ENCODE peak calls at places on chromosomes 7 and 10, in five cellular contexts. F, C, I, Z and K are unnamed samples.

GRCh38 chr10:68330852-68331454 is 911 bp upstream of the HNRNPH3 start:
- DNase-seq in F (no peak), C (no peak), I (no peak), Z (no peak), K (no peak)

GRCh38 chr7:128886391-128887168 is 23.9 kb downstream of the ATP6V1F start:
- DNase-seq in F (no peak), C (peak; percentile 52), I (no peak), Z (no peak), K (no peak)

GRCh38 chr7:542935-543789 is 23.5 kb upstream of the PDGFA start:
- DNase-seq in F (no peak), C (peak; percentile 42), I (no peak), Z (no peak), K (no peak)

GRCh38 chr10:33336606-33337334 is 2.3 kb upstream of the NRP1 start:
- DNase-seq in F (peak; percentile 9), C (no peak), I (peak; percentile 81), Z (no peak), K (peak; percentile 13)

GRCh38 chr10:1488970-1489548 is 248.3 kb downstream of the ADARB2 start:
- DNase-seq in F (peak; percentile 44), C (no peak), I (no peak), Z (peak; percentile 65), K (peak; percentile 41)

GRCh38 chr7:38321515-38321944 is 48.1 kb upstream of the TARP start:
- DNase-seq in F (no peak), C (no peak), I (no peak), Z (no peak), K (no peak)

GRCh38 chr10:3570855-3571266 is 214.1 kb downstream of the KLF6 start:
- DNase-seq in F (no peak), C (no peak), I (no peak), Z (no peak), K (no peak)

GRCh38 chr7:98221611-98222532 is 10.6 kb downstream of the BHLHA15 start:
- DNase-seq in F (peak; percentile 20), C (no peak), I (no peak), Z (no peak), K (no peak)

GRCh38 chr10:47241946-47242900 is 57.8 kb upstream of the GDF10 start:
- DNase-seq in F (no peak), C (no peak), I (no peak), Z (no peak), K (no peak)

GRCh38 chr7:127035203-127035849 is 217.4 kb downstream of the GRM8 start:
- DNase-seq in F (no peak), C (no peak), I (no peak), Z (no peak), K (no peak)

GRCh38 chr7:111138196-111138569 is 47.3 kb downstream of the LRRN3 start:
- DNase-seq in F (no peak), C (no peak), I (no peak), Z (peak; percentile 72), K (no peak)

GRCh38 chr7:117010375-117011133 is 57.3 kb downstream of the ST7 start:
- DNase-seq in F (no peak), C (no peak), I (no peak), Z (peak; percentile 51), K (no peak)

GRCh38 chr7:47085491-47086275 is 496.2 kb downstream of the TNS3 start:
- DNase-seq in F (no peak), C (no peak), I (no peak), Z (no peak), K (no peak)

GRCh38 chr7:74029094-74029785 is 1.3 kb downstream of the ELN start:
- DNase-seq in F (no peak), C (no peak), I (no peak), Z (no peak), K (no peak)

DNA sequence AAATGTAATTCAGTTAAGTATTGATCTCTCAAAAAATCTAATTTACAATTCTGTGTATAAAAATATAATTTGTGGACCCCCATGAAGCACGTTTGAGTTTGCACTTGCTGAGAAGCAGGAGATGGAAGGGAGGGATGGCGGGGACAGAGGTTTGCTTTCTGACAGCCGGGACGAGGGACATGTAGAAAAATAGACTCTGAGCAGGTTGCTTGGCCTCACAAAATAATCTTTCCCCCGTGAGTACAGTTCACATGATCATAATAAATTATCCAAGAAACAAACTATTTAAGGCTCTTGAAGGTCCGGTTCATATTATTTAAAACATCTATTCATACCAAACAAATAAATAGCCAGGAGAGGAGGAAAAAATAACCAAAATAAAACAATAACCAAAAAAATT is 10.0 kb downstream of the SHH start:
- DNase-seq in F (no peak), C (no peak), I (no peak), Z (no peak), K (no peak)
- TF ChIP-seq TAF1 in F (no peak), C (no peak), I (no peak), Z (no peak), K (no peak)

DNA sequence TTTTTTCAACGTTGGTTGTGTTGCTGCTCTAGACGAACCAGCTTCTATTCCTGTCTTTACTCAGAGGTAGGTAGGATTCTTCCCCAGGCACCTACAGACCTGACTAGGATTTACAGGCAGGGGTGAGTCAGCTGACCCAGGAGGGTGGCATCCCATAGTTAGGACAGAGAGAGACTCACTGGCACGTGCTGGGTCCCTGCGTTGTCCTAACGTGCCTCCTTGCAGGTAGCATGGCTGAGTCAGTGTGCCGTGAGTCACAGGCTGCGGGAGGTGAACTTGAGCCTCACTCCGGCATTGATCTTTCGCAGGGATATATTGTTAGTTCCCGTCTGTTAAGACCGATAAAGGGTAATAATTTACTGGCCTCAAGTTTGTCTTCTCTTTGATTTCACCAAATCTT is 96.5 kb downstream of the PFKFB3 start:
- DNase-seq in F (no peak), C (peak; percentile 18), I (no peak), Z (no peak), K (no peak)
- TF ChIP-seq POLR2AphosphoS5 in F (peak; percentile 32), C (no peak), I (no peak), Z (no peak), K (no peak)

DNA sequence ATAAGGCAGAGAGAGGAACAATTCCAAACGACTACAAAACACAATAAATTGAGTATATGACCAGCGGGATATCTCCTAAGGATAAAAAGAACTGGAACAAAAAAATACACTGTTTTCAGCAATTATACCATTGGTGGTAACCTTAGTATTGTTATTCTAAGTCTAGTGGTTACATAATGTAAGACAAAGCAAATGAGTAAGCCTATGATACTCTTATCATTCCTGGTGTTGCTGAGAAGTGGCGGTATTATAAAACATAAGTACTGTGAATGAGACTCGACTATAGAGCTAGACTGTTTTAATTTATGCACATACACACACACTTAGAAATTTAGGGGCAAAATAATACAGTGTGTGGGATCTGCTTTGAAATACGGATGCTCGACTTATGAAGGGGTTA is 107.7 kb downstream of the NRBF2 start:
- DNase-seq in F (no peak), C (no peak), I (no peak), Z (no peak), K (no peak)
- TF ChIP-seq POLR2A in F (no peak), C (no peak), I (no peak), Z (no peak), K (no peak)

DNA sequence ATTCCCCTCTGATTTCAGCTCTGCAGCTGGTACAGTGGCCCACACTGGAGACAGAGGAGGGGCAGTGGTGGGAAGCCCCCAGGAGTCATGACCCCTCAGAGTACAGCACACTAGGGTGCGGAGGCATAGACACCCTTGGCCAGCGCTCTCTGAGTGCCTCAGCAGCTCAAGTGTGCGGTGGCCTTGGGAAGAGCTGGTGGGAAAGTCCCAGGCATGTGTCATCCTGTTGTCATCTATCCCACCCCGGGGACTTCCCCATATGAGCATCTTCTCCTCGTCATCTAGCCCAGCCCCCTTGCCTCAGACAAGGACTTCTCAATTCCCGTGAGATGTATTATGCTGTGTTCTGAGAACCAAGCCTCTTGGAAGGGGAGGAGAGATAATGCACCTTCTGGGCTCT is 15.6 kb upstream of the PPIF start:
- DNase-seq in F (no peak), C (no peak), I (no peak), Z (peak; percentile 81), K (peak; percentile 56)
- TF ChIP-seq TAF1 in F (no peak), C (no peak), I (no peak), Z (peak; percentile 34), K (no peak)

GRCh38 chr10:119505588-119506315 is 36.8 kb downstream of the RGS10 start:
- DNase-seq in F (no peak), C (no peak), I (no peak), Z (no peak), K (no peak)
- TF ChIP-seq POLR2AphosphoS5 in F (no peak), C (no peak), I (no peak), Z (no peak), K (no peak)